ENCODE peak calls at places on chromosomes 12 and 14, in six cellular contexts. Y, E, S, U, B and J are unnamed samples.
A peak's percentile ranks its signal among the peaks of the same experiment; 100 is the strongest.

GRCh38 chr14:103624860-103625259 is 4.2 kb upstream of the KLC1 start:
- DNase-seq in U (peak; percentile 74), Y (peak; percentile 70), S (peak; percentile 81), B (peak; percentile 73), E (no peak), J (no peak)

GRCh38 chr12:64826234-64826633 is 1.8 kb downstream of the TBC1D30 start:
- DNase-seq in E (peak; percentile 83), S (no peak), B (no peak), U (no peak), Y (peak; percentile 64), J (peak; percentile 70)

GRCh38 chr12:31655208-31655607 is 4.3 kb upstream of the ETFBKMT start:
- DNase-seq in E (no peak), B (no peak), Y (no peak), U (no peak), S (no peak), J (no peak)

GRCh38 chr14:102527255-102528232 is 18.0 kb upstream of the ANKRD9 start:
- DNase-seq in B (peak; percentile 92), U (no peak), S (peak; percentile 89), Y (peak; percentile 84), E (no peak), J (no peak)

GRCh38 chr12:51921017-51921725 is 13.9 kb downstream of the ACVRL1 start:
- DNase-seq in E (peak; percentile 65), B (no peak), Y (no peak), S (no peak), U (no peak), J (no peak)

GRCh38 chr14:54931598-54932340 is 29.1 kb upstream of the GCH1 start:
- DNase-seq in B (no peak), Y (no peak), S (no peak), E (no peak), U (no peak), J (no peak)

GRCh38 chr12:26648584-26648983 is 184.4 kb downstream of the ITPR2 start:
- DNase-seq in E (no peak), U (no peak), B (peak; percentile 59), Y (no peak), S (peak; percentile 56), J (no peak)

GRCh38 chr14:78721756-78722455 is 551.7 kb downstream of the NRXN3 start:
- DNase-seq in U (no peak), E (no peak), B (no peak), S (no peak), Y (no peak), J (no peak)

GRCh38 chr14:67428501-67429031 is 16.6 kb upstream of the PLEK2 start:
- DNase-seq in B (peak; percentile 66), E (no peak), S (peak; percentile 54), U (no peak), Y (peak; percentile 41), J (no peak)

DNA sequence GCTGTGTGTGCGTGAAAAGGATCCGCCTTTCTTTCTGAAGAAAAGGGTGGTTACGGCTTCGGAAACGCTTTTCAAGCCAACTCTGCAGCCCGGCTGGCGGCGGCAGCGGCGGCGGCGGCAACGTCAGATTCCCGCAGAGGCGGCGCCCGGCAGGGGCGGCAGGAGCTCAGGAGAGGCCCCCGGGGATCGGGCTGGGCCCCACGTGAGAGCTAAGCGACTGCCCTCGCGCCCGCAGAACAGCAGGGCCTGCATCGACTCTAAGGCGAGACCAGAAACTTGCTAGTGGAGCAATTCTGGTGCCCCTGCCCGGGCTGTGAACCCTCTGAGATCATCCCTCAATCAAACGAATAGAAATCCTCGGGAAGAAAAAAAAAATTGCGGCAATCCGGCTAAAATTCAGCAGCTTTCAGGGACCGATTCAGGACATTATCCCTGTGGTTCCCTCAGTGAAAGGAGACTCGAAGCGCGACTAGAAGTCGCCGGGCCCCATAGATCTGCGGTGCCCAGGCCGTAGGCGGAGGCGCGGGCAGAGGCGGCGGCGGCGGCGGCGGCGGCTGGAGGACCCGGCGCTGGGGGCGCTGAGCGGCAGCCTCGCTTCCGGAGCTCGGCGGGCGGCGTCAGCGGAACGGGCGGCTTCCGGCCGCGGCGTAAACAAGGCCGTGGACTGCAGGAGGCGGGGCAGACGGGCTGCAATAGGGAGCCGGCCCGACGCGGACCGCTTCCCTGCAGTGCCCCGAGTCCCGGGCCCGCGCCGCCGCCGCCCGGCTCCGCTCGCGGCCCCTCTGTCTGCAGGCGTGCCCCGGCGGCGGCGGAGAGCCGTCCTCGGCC is at the start of gene KLHDC2:
- DNase-seq in U (peak; percentile 60), E (peak; percentile 87), Y (peak; percentile 92), S (peak; percentile 91), B (peak; percentile 85), J (peak; percentile 92)
- TF ChIP-seq CTCF in U (peak; percentile 9), E (no peak), Y (no peak), S (peak; percentile 62), B (peak; percentile 14), J (no peak)

GRCh38 chr12:118840399-118840798 is 140.9 kb upstream of the SRRM4 start:
- DNase-seq in E (no peak), Y (no peak), B (no peak), U (no peak), S (peak; percentile 10), J (no peak)
- TF ChIP-seq CTCF in E (peak; percentile 26), Y (no peak), B (no peak), U (no peak), S (no peak), J (no peak)

DNA sequence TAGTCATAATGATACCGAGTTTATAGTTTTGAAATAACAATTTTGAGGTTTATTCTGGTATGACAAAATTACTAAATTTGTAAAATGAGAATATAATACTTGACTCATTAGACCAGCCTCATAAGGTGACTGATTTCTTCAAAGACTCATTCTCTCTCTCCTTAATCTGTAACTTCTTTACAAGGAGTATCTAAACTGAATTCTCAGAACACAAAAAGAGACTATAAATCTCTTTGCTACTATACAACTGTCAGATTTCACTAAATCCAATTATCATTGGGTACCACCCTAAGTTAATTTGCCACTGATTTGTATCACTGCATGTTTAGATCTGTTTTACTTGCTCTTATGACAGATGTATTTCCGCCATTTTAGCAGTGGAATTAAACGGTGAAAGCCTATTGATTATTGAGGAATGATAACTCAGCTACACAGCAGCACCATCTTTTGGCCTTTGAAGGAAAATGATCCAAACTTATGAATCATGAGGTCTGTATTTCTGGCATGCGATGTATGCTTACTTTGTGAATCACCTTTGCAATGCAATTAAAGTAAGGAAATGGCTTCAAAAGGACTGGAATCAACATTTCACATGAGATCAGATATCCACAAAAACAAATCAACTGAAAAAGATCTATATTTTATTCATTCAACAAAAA is 161.2 kb downstream of the RERGL start:
- DNase-seq in Y (no peak), U (no peak), S (peak; percentile 84), B (peak; percentile 60), E (no peak), J (no peak)
- TF ChIP-seq CTCF in Y (no peak), U (no peak), S (peak; percentile 66), B (peak; percentile 55), E (no peak), J (no peak)

GRCh38 chr14:88463318-88463717 is 77.9 kb downstream of the SPATA7 start:
- DNase-seq in S (peak; percentile 38), B (peak; percentile 52), E (no peak), Y (no peak), U (no peak), J (no peak)
- TF ChIP-seq CTCF in S (peak; percentile 23), B (peak; percentile 27), E (peak; percentile 12), Y (peak; percentile 35), U (no peak), J (peak; percentile 54)

DNA sequence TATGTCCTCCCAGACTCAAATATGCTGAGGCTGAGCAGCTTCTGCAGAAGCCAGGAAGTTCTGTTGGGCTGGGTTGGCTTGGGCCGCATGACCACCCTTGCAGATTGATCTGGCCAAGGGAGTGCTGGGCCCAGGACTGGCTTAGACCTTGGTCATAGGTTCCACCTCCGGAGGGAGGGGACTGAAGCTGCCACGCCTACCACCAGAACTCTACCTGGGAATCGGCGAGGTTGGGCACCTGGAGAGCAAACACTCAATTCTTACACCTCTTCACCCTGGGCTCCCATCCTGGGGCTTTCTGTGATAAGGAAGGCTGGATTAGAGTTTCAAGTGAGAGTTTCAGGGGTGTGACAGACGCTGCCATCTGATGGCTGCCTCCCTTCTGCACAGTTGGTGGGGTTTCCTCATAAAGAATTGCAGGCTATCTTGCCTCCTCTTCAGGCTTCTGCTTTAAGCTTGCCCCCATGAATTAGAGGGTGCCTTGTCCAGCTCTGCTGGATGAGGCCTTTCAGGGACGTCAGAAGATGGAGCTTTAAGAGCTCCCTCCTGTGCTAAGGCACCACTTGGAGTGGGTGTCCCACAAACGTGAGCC is 5.8 kb downstream of the SLC24A4 start:
- DNase-seq in E (no peak), U (no peak), Y (no peak), B (no peak), S (no peak), J (no peak)
- TF ChIP-seq CTCF in E (no peak), U (no peak), Y (no peak), B (no peak), S (no peak), J (no peak)

GRCh38 chr12:29301114-29301513 is 79.9 kb downstream of the ERGIC2 start:
- DNase-seq in Y (no peak), U (no peak), B (no peak), S (no peak), E (no peak), J (no peak)
- TF ChIP-seq CTCF in Y (no peak), U (no peak), B (no peak), S (no peak), E (no peak), J (no peak)